ENCODE peak calls at places on chromosomes 12 and 14, in four cellular contexts. A is breast epithelium, X is tibial artery, Y is Peyer's patch. L is an unnamed sample. For H3K9me3, the result is how much of the 10 kb centered on the place peaks cover.

GRCh38 chr14:24634158-24634557 is at the start of gene GZMB:
- DNase-seq in A (no peak), X (no peak), Y (no peak), L (no peak)

GRCh38 chr12:71691504-71692129 is 5.7 kb downstream of the TMEM19 start:
- DNase-seq in A (no peak), X (no peak), Y (no peak), L (no peak)

GRCh38 chr14:25484194-25484593 is 434.2 kb upstream of the STXBP6 start:
- DNase-seq in A (no peak), X (no peak), Y (no peak), L (no peak)

GRCh38 chr12:124919646-124920352 is 5.3 kb upstream of the UBC start:
- DNase-seq in A (no peak), X (no peak), Y (peak), L (peak)

GRCh38 chr12:56724660-56724988 is 475 bp downstream of the NACA start:
- DNase-seq in A (no peak), X (no peak), Y (peak), L (no peak)

GRCh38 chr12:104656921-104657320 is 200.2 kb downstream of the CHST11 start:
- DNase-seq in A (no peak), X (peak), Y (no peak), L (no peak)

GRCh38 chr14:99946652-99947489 is 118.4 kb upstream of the EVL start:
- DNase-seq in A (no peak), X (no peak), Y (peak), L (peak)

GRCh38 chr14:32709072-32709471 is 229.6 kb upstream of the NPAS3 start:
- DNase-seq in A (peak), X (peak), Y (no peak), L (no peak)

GRCh38 chr14:23406244-23406643 is 1.8 kb downstream of the MYH6 start:
- DNase-seq in A (no peak), X (no peak), Y (no peak), L (no peak)

GRCh38 chr14:102684276-102684663 is 91.8 kb downstream of the RCOR1 start:
- DNase-seq in A (no peak), X (no peak), Y (no peak), L (no peak)

GRCh38 chr14:23377873-23378563 is 1.2 kb downstream of the CMTM5 start:
- DNase-seq in A (no peak), X (no peak), Y (no peak), L (no peak)

GRCh38 chr14:94110552-94111181 is at the start of gene IFI27:
- DNase-seq in A (peak), X (no peak), Y (no peak), L (no peak)

GRCh38 chr12:2212971-2213869 is 160.4 kb downstream of the CACNA1C start:
- DNase-seq in A (no peak), X (no peak), Y (no peak), L (no peak)

GRCh38 chr14:101442451-101442850 is 118.8 kb upstream of the DIO3 start:
- DNase-seq in A (no peak), X (no peak), Y (no peak), L (peak)

GRCh38 chr12:79988368-79988767 is 53.5 kb upstream of the PPP1R12A start:
- DNase-seq in A (no peak), X (no peak), Y (no peak), L (no peak)

GRCh38 chr12:65908147-65908546 is 83.9 kb downstream of the HMGA2 start:
- DNase-seq in A (no peak), X (no peak), Y (no peak), L (no peak)

GRCh38 chr12:32390572-32391219 is 8.7 kb upstream of the FGD4 start:
- DNase-seq in A (no peak), X (no peak), Y (no peak), L (no peak)

GRCh38 chr12:116183741-116184141 is 93.8 kb downstream of the MED13L start:
- DNase-seq in A (no peak), X (no peak), Y (no peak), L (no peak)

GRCh38 chr12:44521702-44522101 is 354.4 kb downstream of the NELL2 start:
- DNase-seq in A (no peak), X (no peak), Y (no peak), L (no peak)

GRCh38 chr14:33551963-33552362 is 398.9 kb downstream of the EGLN3 start:
- DNase-seq in A (no peak), X (no peak), Y (no peak), L (no peak)

GRCh38 chr12:107318554-107318803 is 225.1 kb upstream of the CRY1 start:
- DNase-seq in A (no peak), X (no peak), Y (no peak), L (no peak)

GRCh38 chr12:107318804-107319535 is 225.6 kb upstream of the CRY1 start:
- DNase-seq in A (peak), X (no peak), Y (no peak), L (no peak)

GRCh38 chr12:107319536-107320030 is 226.2 kb upstream of the CRY1 start:
- DNase-seq in A (no peak), X (no peak), Y (no peak), L (peak)

GRCh38 chr12:107320031-107320928 is 226.9 kb upstream of the CRY1 start:
- DNase-seq in A (peak), X (no peak), Y (peak), L (peak)

DNA sequence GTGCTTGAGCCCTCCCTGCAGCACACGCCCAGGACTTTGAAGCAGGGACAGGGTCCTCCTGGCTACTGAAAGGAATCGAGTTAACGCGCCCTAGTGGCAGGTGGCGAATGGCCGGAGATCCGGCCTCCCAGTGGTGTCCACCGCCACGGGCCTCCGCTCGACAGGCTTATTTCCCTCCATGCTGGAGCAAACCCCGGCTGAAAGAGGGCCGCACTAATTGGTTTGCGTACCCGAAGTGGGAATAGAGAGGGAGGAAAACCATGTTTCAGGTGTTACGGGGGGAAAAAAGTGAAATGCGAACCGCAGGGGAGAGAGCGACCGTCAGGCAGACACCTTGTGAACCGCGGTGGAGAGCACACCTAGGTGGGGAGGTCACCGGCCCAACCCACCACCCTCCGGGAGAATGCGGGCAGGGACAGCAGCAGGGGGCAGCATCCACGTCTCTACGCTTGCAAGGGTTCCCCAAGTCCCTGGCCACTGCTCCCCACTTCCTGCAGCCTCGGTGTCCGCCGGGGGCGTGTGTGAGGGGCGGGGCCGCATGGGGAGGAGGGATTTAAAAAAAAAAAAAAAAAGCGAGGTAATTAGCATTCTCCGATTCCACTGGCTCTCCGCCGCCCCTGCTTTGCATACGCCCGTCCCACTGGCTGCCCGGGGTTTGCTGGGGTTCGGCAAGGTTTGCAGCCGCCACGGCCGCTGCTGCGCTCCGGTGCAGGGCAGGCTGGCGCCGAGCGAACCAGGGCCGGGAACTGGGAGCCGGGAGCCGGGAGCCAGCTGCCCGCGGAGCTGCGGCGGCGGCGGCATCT is 224.6 kb upstream of the CRY1 start:
- DNase-seq in A (peak), X (peak), Y (peak), L (peak)
- TF ChIP-seq CTCF in A (peak), X (no peak), Y (peak), L (peak)

GRCh38 chr12:34379142-34379541 is 356.8 kb downstream of the ALG10 start:
- DNase-seq in A (no peak), X (no peak), Y (no peak), L (no peak)
- H3K9me3 ChIP-seq in A (half or more), X (under half), Y (under half), L (under half)

GRCh38 chr14:54369343-54369742 is 27.5 kb upstream of the CDKN3 start:
- DNase-seq in A (no peak), X (no peak), Y (no peak), L (no peak)

GRCh38 chr14:54364555-54365415 is 32.0 kb upstream of the CDKN3 start:
- DNase-seq in A (peak), X (peak), Y (no peak), L (no peak)

GRCh38 chr14:54366726-54367707 is 29.8 kb upstream of the CDKN3 start:
- DNase-seq in A (peak), X (no peak), Y (no peak), L (no peak)

GRCh38 chr14:54374117-54374884 is 22.5 kb upstream of the CDKN3 start:
- DNase-seq in A (no peak), X (no peak), Y (no peak), L (no peak)

GRCh38 chr14:54370323-54371125 is 26.3 kb upstream of the CDKN3 start:
- DNase-seq in A (no peak), X (no peak), Y (no peak), L (no peak)
- H3K27ac ChIP-seq in A (no peak), X (no peak), Y (no peak), L (no peak)

DNA sequence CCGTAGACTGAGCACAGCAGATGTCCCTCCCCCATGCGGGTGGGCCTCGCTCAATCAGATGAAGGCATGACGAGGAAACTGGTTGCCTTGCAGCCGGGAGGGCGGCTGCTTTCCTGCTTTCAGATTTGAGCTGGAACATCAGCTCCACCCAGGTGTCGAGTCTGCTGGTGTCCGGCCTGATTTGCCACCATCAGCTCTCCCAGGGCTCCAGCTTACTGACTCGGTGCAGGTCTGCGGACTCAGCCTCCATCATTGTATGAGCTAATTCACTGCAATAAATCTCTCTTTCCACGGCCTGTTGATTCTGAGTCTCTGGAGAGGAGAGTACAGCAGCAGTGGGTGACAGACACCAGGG is 156.2 kb downstream of the KIF26A start:
- DNase-seq in A (no peak), X (peak), Y (no peak), L (no peak)
- TF ChIP-seq CTCF in A (no peak), X (no peak), Y (no peak), L (no peak)

GRCh38 chr12:34286483-34286882 is 264.2 kb downstream of the ALG10 start:
- DNase-seq in A (no peak), X (no peak), Y (no peak), L (no peak)

GRCh38 chr12:34287437-34287836 is 265.1 kb downstream of the ALG10 start:
- DNase-seq in A (no peak), X (no peak), Y (peak), L (no peak)

GRCh38 chr12:34288963-34289345 is 266.7 kb downstream of the ALG10 start:
- DNase-seq in A (no peak), X (no peak), Y (no peak), L (no peak)

GRCh38 chr12:34287986-34288962 is 266.0 kb downstream of the ALG10 start:
- DNase-seq in A (no peak), X (no peak), Y (peak), L (no peak)

DNA sequence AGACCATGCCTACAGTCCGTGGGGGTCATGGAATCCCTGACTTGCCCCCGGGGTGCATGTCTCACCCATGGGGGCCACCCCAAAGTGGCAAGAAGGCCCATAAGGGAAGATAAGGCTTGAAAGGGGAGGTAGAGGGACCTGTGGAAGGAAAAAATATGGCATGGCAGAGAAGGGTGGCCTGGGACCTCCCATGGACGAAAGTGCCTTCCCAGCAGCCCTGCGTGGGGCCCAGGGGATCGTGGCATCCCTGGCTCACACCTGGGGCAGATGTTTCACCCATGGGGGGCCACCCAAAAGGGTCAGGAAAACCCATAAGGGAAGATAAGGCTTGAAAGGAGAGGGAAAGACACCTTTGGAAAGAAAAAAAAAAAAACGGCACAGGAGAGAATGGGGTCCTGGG is 264.6 kb downstream of the ALG10 start:
- DNase-seq in A (no peak), X (no peak), Y (no peak), L (no peak)
- H3K9me3 ChIP-seq in A (half or more), X (under half), Y (under half), L (under half)

GRCh38 chr12:41514907-41515306 is 326.8 kb downstream of the PDZRN4 start:
- DNase-seq in A (no peak), X (no peak), Y (no peak), L (no peak)
- H3K27ac ChIP-seq in A (no peak), X (no peak), Y (no peak), L (no peak)

DNA sequence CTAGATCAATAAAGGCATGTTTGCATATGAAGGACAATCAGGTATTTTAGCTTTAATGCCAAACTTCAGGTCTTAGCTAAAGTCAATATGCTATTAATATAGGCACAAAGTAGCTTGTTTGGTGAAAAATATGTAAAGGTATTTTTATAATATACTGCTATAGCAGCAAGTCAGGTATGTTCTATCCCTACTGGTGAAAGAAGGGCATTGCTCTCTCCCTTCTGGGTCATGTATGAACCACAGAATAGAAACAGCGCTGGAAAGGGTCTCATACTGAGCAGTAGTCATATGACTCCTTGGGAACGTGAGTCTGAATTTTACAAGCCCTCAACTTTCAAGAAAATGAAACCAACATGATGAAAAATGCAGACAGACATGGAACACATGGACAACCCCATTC is 314.6 kb downstream of the GRIN2B start:
- DNase-seq in A (no peak), X (no peak), Y (no peak), L (no peak)
- TF ChIP-seq CTCF in A (no peak), X (no peak), Y (no peak), L (no peak)